ENCODE peak calls at places on chromosomes 5 and 9, in nine cellular contexts. X is HCEC 1CT; O is activated CD4-positive, alpha-beta T cell treated with anti-CD3 and anti-CD28 coated beads for 24 hours; Z is HTR-8/SVneo; E is kidney epithelial cell; P is NCI-H345; M is brain microvascular endothelial cell; U is heart left ventricle; T is GM20000. S is an unnamed sample.

GRCh38 chr9:6876195-6876594 is 118.4 kb downstream of the KDM4C start:
- DNase-seq in T (no peak), O (no peak), E (no peak), P (no peak), Z (no peak), M (no peak), U (no peak), X (no peak), S (no peak)

GRCh38 chr5:179311091-179311470 is 34.2 kb downstream of the ADAMTS2 start:
- DNase-seq in E (no peak), X (no peak), Z (no peak), M (no peak), O (no peak), T (no peak), P (no peak), U (no peak), S (no peak)

GRCh38 chr5:147973086-147973485 is 66.7 kb upstream of the C5orf46 start:
- DNase-seq in X (no peak), Z (no peak), U (no peak), O (no peak), T (no peak), M (no peak), E (no peak), P (no peak), S (peak)

GRCh38 chr9:31166516-31166915 is 1217.9 kb upstream of the ACO1 start:
- DNase-seq in Z (no peak), M (no peak), U (no peak), X (no peak), E (no peak), P (peak), O (no peak), T (no peak), S (no peak)

GRCh38 chr5:142248853-142249462 is 75.9 kb downstream of the SPRY4 start:
- DNase-seq in U (peak), M (no peak), O (no peak), E (no peak), Z (no peak), T (no peak), X (no peak), P (no peak), S (no peak)

GRCh38 chr5:144433140-144433822 is 262.6 kb downstream of the KCTD16 start:
- DNase-seq in Z (no peak), E (no peak), M (no peak), O (no peak), T (no peak), U (no peak), P (no peak), X (no peak), S (no peak)

GRCh38 chr9:14535161-14535930 is 157.9 kb downstream of the ZDHHC21 start:
- DNase-seq in Z (no peak), E (no peak), O (no peak), T (no peak), P (no peak), X (no peak), M (no peak), U (peak), S (no peak)

GRCh38 chr9:127049044-127049443 is 73.4 kb downstream of the ANGPTL2 start:
- DNase-seq in O (no peak), U (no peak), E (peak), P (no peak), T (no peak), X (peak), Z (peak), M (peak), S (no peak)

GRCh38 chr5:80931423-80931822 is 28.7 kb upstream of the RASGRF2 start:
- DNase-seq in O (no peak), E (no peak), P (no peak), U (no peak), T (no peak), M (no peak), Z (no peak), X (no peak), S (no peak)

GRCh38 chr9:125125523-125125922 is 17.8 kb downstream of the SCAI start:
- DNase-seq in U (no peak), X (no peak), Z (no peak), E (no peak), T (no peak), O (no peak), P (no peak), M (no peak), S (no peak)

GRCh38 chr5:41649659-41650058 is 139.3 kb upstream of the PLCXD3 start:
- DNase-seq in P (no peak), Z (no peak), T (no peak), X (peak), M (peak), U (no peak), O (no peak), E (no peak), S (no peak)

GRCh38 chr9:137297060-137297664 is 4.9 kb downstream of the NRARP start:
- DNase-seq in O (no peak), Z (no peak), T (no peak), U (peak), P (no peak), E (no peak), M (no peak), X (no peak), S (no peak)

GRCh38 chr5:157665467-157666085 is 5.8 kb upstream of the C5orf52 start:
- DNase-seq in P (no peak), M (peak), E (peak), Z (peak), X (peak), O (no peak), T (no peak), U (no peak), S (no peak)

GRCh38 chr9:123725389-123725788 is 204.5 kb downstream of the DENND1A start:
- DNase-seq in O (no peak), P (peak), E (no peak), M (no peak), X (no peak), U (no peak), T (no peak), Z (no peak), S (no peak)

GRCh38 chr9:19513671-19514275 is 105.0 kb downstream of the ACER2 start:
- DNase-seq in E (no peak), Z (no peak), P (no peak), O (no peak), T (no peak), U (no peak), M (no peak), X (peak), S (no peak)

GRCh38 chr5:148979104-148979723 is 83.6 kb downstream of the SH3TC2 start:
- DNase-seq in E (no peak), O (no peak), M (no peak), U (no peak), Z (no peak), X (no peak), P (no peak), T (no peak), S (no peak)

GRCh38 chr9:126152622-126153362 is 173.8 kb upstream of the MVB12B start:
- DNase-seq in P (no peak), M (no peak), X (no peak), E (no peak), Z (no peak), U (no peak), T (peak), O (no peak), S (no peak)

GRCh38 chr9:96085536-96086143 is 210.1 kb downstream of the ERCC6L2 start:
- DNase-seq in Z (no peak), X (no peak), E (no peak), T (no peak), O (no peak), P (no peak), M (no peak), U (no peak), S (no peak)

GRCh38 chr5:164012376-164012775 is 507.0 kb downstream of the MAT2B start:
- DNase-seq in T (no peak), E (no peak), Z (no peak), X (peak), O (no peak), U (no peak), M (no peak), P (no peak), S (no peak)

GRCh38 chr5:36367524-36367923 is 65.8 kb upstream of the RANBP3L start:
- DNase-seq in X (no peak), T (no peak), U (no peak), O (no peak), E (no peak), Z (no peak), M (no peak), P (no peak), S (no peak)

GRCh38 chr5:175534070-175534932 is 55.9 kb downstream of the SFXN1 start:
- DNase-seq in X (peak), M (peak), U (peak), T (peak), Z (peak), O (peak), P (peak), E (peak), S (peak)

GRCh38 chr9:72280913-72281500 is 84.0 kb downstream of the ZFAND5 start:
- DNase-seq in E (no peak), X (peak), P (peak), T (peak), Z (peak), O (peak), U (peak), M (peak), S (peak)

GRCh38 chr5:143705416-143705815 is 106.5 kb upstream of the HMHB1 start:
- DNase-seq in O (no peak), E (no peak), Z (no peak), M (no peak), P (no peak), X (no peak), U (no peak), T (no peak), S (no peak)